ENCODE peak calls at places on chromosomes 3 and 15, in four cellular contexts. One of them, this sample, is unnamed.

GRCh38 chr3:8509961-8510360 is 8.3 kb downstream of the LMCD1 start:
- DNase-seq in fibroblast of lung: peak
- DNase-seq in GM12865: no peak
- DNase-seq in left lung: no peak
- DNase-seq in this sample: no peak

GRCh38 chr15:28935316-28935715 is 49.5 kb downstream of the APBA2 start:
- DNase-seq in GM12865: peak
- DNase-seq in fibroblast of lung: no peak
- DNase-seq in left lung: no peak
- DNase-seq in this sample: no peak

GRCh38 chr15:69666441-69666882 is 213.8 kb downstream of the RPLP1 start:
- DNase-seq in left lung: no peak
- DNase-seq in GM12865: peak
- DNase-seq in fibroblast of lung: peak
- DNase-seq in this sample: no peak

GRCh38 chr3:10869460-10869859 is 53.4 kb downstream of the SLC6A11 start:
- DNase-seq in GM12865: no peak
- DNase-seq in fibroblast of lung: no peak
- DNase-seq in left lung: no peak
- DNase-seq in this sample: no peak

GRCh38 chr3:107430214-107431047 is 53.2 kb downstream of the CCDC54 start:
- DNase-seq in left lung: no peak
- DNase-seq in GM12865: no peak
- DNase-seq in fibroblast of lung: peak
- DNase-seq in this sample: no peak

GRCh38 chr3:134362670-134363380 is 11.4 kb downstream of the AMOTL2 start:
- DNase-seq in left lung: no peak
- DNase-seq in GM12865: no peak
- DNase-seq in fibroblast of lung: no peak
- DNase-seq in this sample: no peak

GRCh38 chr15:79475312-79475711 is 43.2 kb downstream of the MINAR1 start:
- DNase-seq in fibroblast of lung: peak
- DNase-seq in left lung: no peak
- DNase-seq in GM12865: no peak
- DNase-seq in this sample: no peak

GRCh38 chr3:27025718-27026117 is 343.5 kb downstream of the NEK10 start:
- DNase-seq in GM12865: no peak
- DNase-seq in fibroblast of lung: no peak
- DNase-seq in left lung: no peak
- DNase-seq in this sample: no peak

GRCh38 chr3:14216257-14217048 is 37.8 kb downstream of the LSM3 start:
- DNase-seq in fibroblast of lung: peak
- DNase-seq in GM12865: no peak
- DNase-seq in left lung: no peak
- DNase-seq in this sample: no peak

GRCh38 chr3:123586131-123586530 is 1.3 kb upstream of the HACD2 start:
- DNase-seq in left lung: no peak
- DNase-seq in GM12865: peak
- DNase-seq in fibroblast of lung: peak
- DNase-seq in this sample: no peak

GRCh38 chr15:71736286-71736947 is 73.9 kb upstream of the NR2E3 start:
- DNase-seq in GM12865: no peak
- DNase-seq in fibroblast of lung: no peak
- DNase-seq in left lung: no peak
- DNase-seq in this sample: no peak

GRCh38 chr3:126982125-126982521 is 792 bp upstream of the PLXNA1 start:
- DNase-seq in GM12865: peak
- DNase-seq in left lung: no peak
- DNase-seq in fibroblast of lung: peak
- DNase-seq in this sample: peak

GRCh38 chr3:101850327-101851048 is 1.2 kb downstream of the NFKBIZ start:
- DNase-seq in GM12865: peak
- DNase-seq in fibroblast of lung: peak
- DNase-seq in left lung: no peak
- DNase-seq in this sample: no peak

GRCh38 chr3:185678027-185678426 is 91.9 kb downstream of the SENP2 start:
- DNase-seq in left lung: no peak
- DNase-seq in fibroblast of lung: no peak
- DNase-seq in GM12865: no peak
- DNase-seq in this sample: no peak

GRCh38 chr3:134867277-134867676 is 72.2 kb downstream of the EPHB1 start:
- DNase-seq in fibroblast of lung: no peak
- DNase-seq in GM12865: no peak
- DNase-seq in left lung: no peak
- DNase-seq in this sample: no peak

GRCh38 chr3:11739712-11740111 is 96.0 kb upstream of the VGLL4 start:
- DNase-seq in left lung: no peak
- DNase-seq in fibroblast of lung: no peak
- DNase-seq in GM12865: no peak
- DNase-seq in this sample: no peak

GRCh38 chr3:85337895-85338294 is 379.1 kb downstream of the CADM2 start:
- DNase-seq in fibroblast of lung: no peak
- DNase-seq in GM12865: no peak
- DNase-seq in left lung: no peak
- DNase-seq in this sample: no peak

GRCh38 chr3:39937315-39937714 is 127.9 kb downstream of the MYRIP start:
- DNase-seq in fibroblast of lung: no peak
- DNase-seq in left lung: no peak
- DNase-seq in GM12865: no peak
- DNase-seq in this sample: no peak

GRCh38 chr3:64554086-64554920 is 133.5 kb downstream of the ADAMTS9 start:
- DNase-seq in GM12865: no peak
- DNase-seq in left lung: no peak
- DNase-seq in fibroblast of lung: no peak
- DNase-seq in this sample: no peak

GRCh38 chr3:149417174-149417573 is 39.7 kb upstream of the TM4SF1 start:
- DNase-seq in GM12865: peak
- DNase-seq in fibroblast of lung: no peak
- DNase-seq in left lung: no peak
- DNase-seq in this sample: no peak

GRCh38 chr3:197362086-197362485 is 63.7 kb upstream of the DLG1 start:
- DNase-seq in fibroblast of lung: no peak
- DNase-seq in GM12865: no peak
- DNase-seq in left lung: no peak
- DNase-seq in this sample: no peak

GRCh38 chr3:62823461-62824050 is 51.7 kb downstream of the CADPS start:
- DNase-seq in left lung: no peak
- DNase-seq in GM12865: no peak
- DNase-seq in fibroblast of lung: no peak
- DNase-seq in this sample: no peak

GRCh38 chr3:114212646-114213045 is 24.7 kb downstream of the ZNF80 start:
- DNase-seq in GM12865: no peak
- DNase-seq in fibroblast of lung: no peak
- DNase-seq in left lung: no peak
- DNase-seq in this sample: no peak

GRCh38 chr15:28129261-28129848 is 30.2 kb upstream of the OCA2 start:
- DNase-seq in GM12865: no peak
- DNase-seq in left lung: peak
- DNase-seq in fibroblast of lung: no peak
- DNase-seq in this sample: no peak

GRCh38 chr3:126111566-126112475 is 27.9 kb upstream of the SLC41A3 start:
- DNase-seq in left lung: peak
- DNase-seq in fibroblast of lung: no peak
- DNase-seq in GM12865: no peak
- DNase-seq in this sample: peak

GRCh38 chr3:179189764-179190163 is 41.6 kb downstream of the PIK3CA start:
- DNase-seq in fibroblast of lung: peak
- DNase-seq in GM12865: no peak
- DNase-seq in left lung: no peak
- DNase-seq in this sample: no peak

GRCh38 chr15:53716909-53717878 is 42.3 kb downstream of the WDR72 start:
- DNase-seq in left lung: no peak
- DNase-seq in GM12865: no peak
- DNase-seq in fibroblast of lung: no peak
- DNase-seq in this sample: no peak

GRCh38 chr3:140863481-140864084 is 78.1 kb upstream of the SLC25A36 start:
- DNase-seq in GM12865: peak
- DNase-seq in left lung: no peak
- DNase-seq in fibroblast of lung: peak
- DNase-seq in this sample: peak

GRCh38 chr15:75328493-75329314 is 7.2 kb upstream of the COMMD4 start:
- DNase-seq in GM12865: no peak
- DNase-seq in left lung: no peak
- DNase-seq in fibroblast of lung: no peak
- DNase-seq in this sample: no peak
- TF ChIP-seq CTCF in GM12865: no peak
- TF ChIP-seq CTCF in left lung: no peak
- TF ChIP-seq CTCF in fibroblast of lung: no peak
- TF ChIP-seq CTCF in this sample: no peak

DNA sequence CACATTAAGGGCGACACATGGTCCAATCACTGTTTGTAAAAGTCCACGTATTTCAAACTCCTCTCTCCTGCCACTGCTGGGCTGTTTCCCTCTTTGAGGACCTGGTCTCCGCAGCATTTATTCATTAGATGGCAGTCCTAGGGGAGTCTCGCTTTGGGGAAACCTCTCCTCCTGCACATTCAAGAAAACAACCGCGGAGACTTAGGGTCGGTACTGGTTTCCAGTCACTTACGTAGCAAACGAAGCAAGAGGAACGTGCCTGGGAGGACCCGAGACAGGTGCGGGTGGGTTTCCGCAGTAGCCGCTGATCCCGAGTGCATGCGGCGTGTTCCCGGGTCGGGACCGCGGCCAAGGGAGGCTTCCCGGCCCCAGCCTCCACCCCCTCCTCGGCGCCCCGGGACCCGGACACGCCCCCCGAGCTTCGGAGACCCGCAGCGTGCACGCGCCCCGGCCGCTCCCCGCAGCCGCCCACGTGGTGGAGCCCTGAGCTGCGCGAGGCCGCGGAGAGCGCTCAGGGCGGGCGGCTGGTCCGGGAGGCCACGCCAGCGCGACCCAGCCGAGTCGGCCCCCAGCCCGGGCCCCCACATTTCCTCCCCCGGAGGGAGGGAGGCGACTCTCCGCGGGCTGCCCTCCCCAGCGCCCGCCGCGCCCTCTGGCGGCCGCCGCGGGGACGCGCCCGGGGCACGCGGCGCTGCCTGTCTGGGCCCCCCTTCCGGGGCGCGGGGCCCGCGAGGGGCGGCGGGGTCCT is 1.1 kb upstream of the IGF1R start:
- DNase-seq in fibroblast of lung: peak
- DNase-seq in GM12865: peak
- DNase-seq in left lung: peak
- DNase-seq in this sample: peak
- TF ChIP-seq CTCF in fibroblast of lung: peak
- TF ChIP-seq CTCF in GM12865: peak
- TF ChIP-seq CTCF in left lung: peak
- TF ChIP-seq CTCF in this sample: no peak

GRCh38 chr3:2595486-2595885 is 496.8 kb downstream of the CNTN4 start:
- DNase-seq in fibroblast of lung: no peak
- DNase-seq in GM12865: no peak
- DNase-seq in left lung: no peak
- DNase-seq in this sample: no peak

GRCh38 chr3:2603734-2604297 is 505.1 kb downstream of the CNTN4 start:
- DNase-seq in fibroblast of lung: no peak
- DNase-seq in left lung: no peak
- DNase-seq in GM12865: no peak
- DNase-seq in this sample: no peak

GRCh38 chr3:2597615-2598014 is 498.9 kb downstream of the CNTN4 start:
- DNase-seq in fibroblast of lung: no peak
- DNase-seq in left lung: no peak
- DNase-seq in GM12865: no peak
- DNase-seq in this sample: no peak

GRCh38 chr3:2599471-2599870 is 500.8 kb downstream of the CNTN4 start:
- DNase-seq in left lung: no peak
- DNase-seq in fibroblast of lung: no peak
- DNase-seq in GM12865: no peak
- DNase-seq in this sample: no peak
- TF ChIP-seq CTCF in left lung: no peak
- TF ChIP-seq CTCF in fibroblast of lung: no peak
- TF ChIP-seq CTCF in GM12865: no peak
- TF ChIP-seq CTCF in this sample: no peak

GRCh38 chr15:57084178-57084577 is 165.7 kb downstream of the TCF12 start:
- DNase-seq in left lung: no peak
- DNase-seq in fibroblast of lung: no peak
- DNase-seq in GM12865: no peak
- DNase-seq in this sample: no peak
- TF ChIP-seq CTCF in left lung: no peak
- TF ChIP-seq CTCF in fibroblast of lung: no peak
- TF ChIP-seq CTCF in GM12865: no peak
- TF ChIP-seq CTCF in this sample: no peak

GRCh38 chr15:38724827-38725226 is 160.2 kb upstream of the RASGRP1 start:
- DNase-seq in GM12865: no peak
- DNase-seq in fibroblast of lung: no peak
- DNase-seq in left lung: no peak
- DNase-seq in this sample: no peak
- TF ChIP-seq CTCF in GM12865: no peak
- TF ChIP-seq CTCF in fibroblast of lung: peak
- TF ChIP-seq CTCF in left lung: no peak
- TF ChIP-seq CTCF in this sample: no peak

GRCh38 chr3:172090035-172090434 is 50.7 kb downstream of the FNDC3B start:
- DNase-seq in left lung: no peak
- DNase-seq in GM12865: no peak
- DNase-seq in fibroblast of lung: no peak
- DNase-seq in this sample: no peak
- TF ChIP-seq CTCF in left lung: no peak
- TF ChIP-seq CTCF in GM12865: no peak
- TF ChIP-seq CTCF in fibroblast of lung: no peak
- TF ChIP-seq CTCF in this sample: no peak

GRCh38 chr15:82647835-82648256 is 683 bp upstream of the CPEB1 start:
- DNase-seq in GM12865: peak
- DNase-seq in left lung: peak
- DNase-seq in fibroblast of lung: no peak
- DNase-seq in this sample: peak

GRCh38 chr15:82650046-82650670 is 3.0 kb upstream of the CPEB1 start:
- DNase-seq in left lung: no peak
- DNase-seq in fibroblast of lung: no peak
- DNase-seq in GM12865: no peak
- DNase-seq in this sample: no peak

GRCh38 chr15:82647045-82647834 is at the start of gene CPEB1:
- DNase-seq in GM12865: peak
- DNase-seq in fibroblast of lung: peak
- DNase-seq in left lung: peak
- DNase-seq in this sample: peak

GRCh38 chr15:82649226-82649999 is 2.2 kb upstream of the CPEB1 start:
- DNase-seq in left lung: no peak
- DNase-seq in fibroblast of lung: no peak
- DNase-seq in GM12865: peak
- DNase-seq in this sample: no peak

GRCh38 chr15:82648257-82649103 is 1.3 kb upstream of the CPEB1 start:
- DNase-seq in GM12865: no peak
- DNase-seq in fibroblast of lung: no peak
- DNase-seq in left lung: no peak
- DNase-seq in this sample: no peak
- TF ChIP-seq CTCF in GM12865: no peak
- TF ChIP-seq CTCF in fibroblast of lung: no peak
- TF ChIP-seq CTCF in left lung: no peak
- TF ChIP-seq CTCF in this sample: no peak